ENCODE peak calls at places on chromosomes 7 and 10, in nine cellular contexts. E is H1, C is IMR-90, B is OCI-LY7, M is HCT116, A is fibroblast of lung, U is GM23248, X is neuronal stem cell, L is astrocyte. J is an unnamed sample.

GRCh38 chr7:20458483-20458882 is 127.8 kb downstream of the ITGB8 start:
- DNase-seq in X (no peak), U (no peak), C (no peak), A (no peak), E (no peak), M (no peak), L (no peak), B (no peak), J (peak)

GRCh38 chr7:158802535-158803199 is 26.6 kb downstream of the ESYT2 start:
- DNase-seq in L (peak), B (no peak), A (peak), E (no peak), C (peak), M (no peak), X (no peak), U (peak), J (peak)

GRCh38 chr7:91784469-91784868 is 96.0 kb downstream of the MTERF1 start:
- DNase-seq in C (peak), B (peak), E (no peak), A (peak), L (peak), U (peak), X (no peak), M (peak), J (peak)

GRCh38 chr10:110577056-110577455 is 9.6 kb downstream of the SMC3 start:
- DNase-seq in M (no peak), L (no peak), A (peak), X (no peak), C (peak), E (no peak), U (peak), B (no peak), J (no peak)

GRCh38 chr10:63711866-63712716 is 190.9 kb downstream of the REEP3 start:
- DNase-seq in X (no peak), C (peak), A (peak), B (no peak), U (peak), L (peak), E (no peak), M (peak), J (peak)

GRCh38 chr7:50791921-50792341 is 9.2 kb upstream of the GRB10 start:
- DNase-seq in A (peak), X (no peak), L (no peak), E (no peak), C (peak), B (no peak), M (no peak), U (peak), J (no peak)

GRCh38 chr10:72563327-72563932 is 62.4 kb downstream of the MICU1 start:
- DNase-seq in U (no peak), B (no peak), C (no peak), E (no peak), A (no peak), X (no peak), L (no peak), M (no peak), J (peak)

GRCh38 chr7:90552521-90552920 is 43.6 kb upstream of the CDK14 start:
- DNase-seq in L (no peak), M (no peak), U (peak), B (peak), A (no peak), C (peak), X (no peak), E (no peak), J (peak)

GRCh38 chr7:42292991-42293521 is 56.0 kb upstream of the GLI3 start:
- DNase-seq in A (no peak), B (no peak), E (no peak), U (peak), L (no peak), M (no peak), C (no peak), X (no peak), J (peak)

GRCh38 chr7:149109969-149110368 is 16.2 kb downstream of the ZNF425 start:
- DNase-seq in A (no peak), M (peak), E (no peak), X (no peak), U (no peak), B (no peak), L (no peak), C (no peak), J (no peak)

GRCh38 chr10:80468002-80468401 is 13.9 kb downstream of the TSPAN14 start:
- DNase-seq in M (no peak), U (no peak), E (no peak), A (no peak), L (no peak), C (no peak), X (no peak), B (peak), J (no peak)

GRCh38 chr7:13467111-13467547 is 522.3 kb downstream of the ETV1 start:
- DNase-seq in U (no peak), X (peak), B (no peak), E (no peak), C (no peak), L (no peak), M (no peak), A (no peak), J (no peak)

GRCh38 chr7:85716353-85716752 is 529.5 kb upstream of the SEMA3D start:
- DNase-seq in X (no peak), E (no peak), A (peak), C (peak), L (no peak), B (no peak), U (peak), M (no peak), J (no peak)

GRCh38 chr10:11229893-11230292 is 212.2 kb downstream of the CELF2 start:
- DNase-seq in U (no peak), E (no peak), M (no peak), A (no peak), B (no peak), L (no peak), X (no peak), C (no peak), J (no peak)

GRCh38 chr7:151124899-151125399 is 38.7 kb downstream of the AGAP3 start:
- DNase-seq in B (no peak), A (no peak), C (no peak), X (no peak), E (no peak), M (no peak), U (no peak), L (no peak), J (no peak)

GRCh38 chr10:59361659-59362183 is 628 bp downstream of the FAM13C start:
- DNase-seq in X (no peak), M (no peak), L (peak), E (no peak), U (peak), A (peak), B (no peak), C (peak), J (peak)

GRCh38 chr7:48188776-48189520 is 17.7 kb downstream of the ABCA13 start:
- DNase-seq in C (no peak), A (peak), M (no peak), E (no peak), L (peak), X (no peak), B (no peak), U (no peak), J (peak)

GRCh38 chr7:152673902-152674301 is 2.0 kb downstream of the XRCC2 start:
- DNase-seq in U (no peak), C (no peak), M (no peak), L (no peak), X (no peak), B (no peak), A (no peak), E (no peak), J (no peak)

GRCh38 chr7:152672626-152673025 is 3.3 kb downstream of the XRCC2 start:
- DNase-seq in U (no peak), B (no peak), A (no peak), C (no peak), E (no peak), M (no peak), L (no peak), X (no peak), J (no peak)

GRCh38 chr7:152674860-152675760 is 831 bp downstream of the XRCC2 start:
- DNase-seq in E (no peak), L (no peak), M (no peak), B (peak), U (peak), X (no peak), A (peak), C (peak), J (peak)

GRCh38 chr7:152678133-152678645 is 2.2 kb upstream of the XRCC2 start:
- DNase-seq in X (no peak), L (no peak), A (no peak), C (no peak), E (no peak), M (no peak), U (no peak), B (no peak), J (no peak)

DNA sequence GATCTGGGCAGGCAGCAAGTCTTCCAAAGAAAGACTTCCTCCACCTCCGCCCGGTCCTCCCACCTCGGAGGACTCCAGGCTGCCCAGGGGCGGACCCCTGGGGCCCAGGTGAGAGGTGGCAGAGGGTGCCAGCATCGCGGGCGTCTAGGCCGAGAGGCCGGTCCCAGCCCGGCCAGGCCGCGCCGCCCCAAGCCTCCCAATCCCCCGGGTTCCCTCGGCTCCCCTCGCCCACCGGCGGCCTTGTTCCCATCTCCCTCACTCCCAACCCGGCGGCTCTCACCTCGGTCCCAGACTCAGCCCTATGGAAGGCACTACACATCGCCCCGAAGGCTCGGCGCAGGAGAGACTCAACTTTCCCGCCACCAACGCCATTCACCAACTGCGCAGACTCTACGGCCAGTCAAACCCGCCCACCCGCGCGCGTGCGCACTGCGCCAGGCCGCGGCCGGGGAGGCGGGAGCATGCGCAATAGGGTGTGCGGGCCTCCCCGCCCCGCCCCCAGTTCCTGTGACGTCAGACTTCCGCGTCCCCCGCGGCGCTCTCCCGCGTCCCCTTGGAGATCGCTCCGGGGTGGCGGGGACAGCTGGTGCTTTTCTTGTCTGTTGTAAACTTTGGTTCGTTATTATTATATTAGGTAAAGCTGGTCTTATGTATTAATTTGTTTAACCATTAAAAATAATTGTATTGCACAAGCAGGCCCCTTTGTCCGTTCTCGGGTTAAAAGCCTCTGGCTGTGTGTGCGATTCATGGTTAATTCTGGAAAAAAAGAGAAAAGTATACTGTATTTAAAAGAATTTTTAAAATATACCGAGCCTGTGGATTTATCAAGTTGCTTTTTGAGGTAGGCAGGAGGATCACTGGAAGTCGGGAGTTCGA is at the start of gene XRCC2:
- DNase-seq in B (peak), L (peak), A (peak), M (peak), U (peak), X (peak), C (peak), E (peak), J (peak)
- H3K4me3 ChIP-seq in B (peak), L (peak), A (peak), M (peak), U (peak), X (peak), C (peak), E (peak), J (peak)

GRCh38 chr7:81903115-81903514 is 133.3 kb upstream of the HGF start:
- DNase-seq in L (no peak), B (no peak), X (no peak), M (no peak), E (no peak), U (peak), C (peak), A (no peak), J (no peak)
- H2AFZ ChIP-seq in L (no peak), B (no peak), X (no peak), M (no peak), E (no peak), U (no peak), C (no peak), A (no peak), J (no peak)

GRCh38 chr10:117541909-117542705 is 439 bp upstream of the EMX2 start:
- DNase-seq in U (peak), M (no peak), C (peak), E (peak), B (no peak), X (peak), A (peak), L (peak), J (no peak)
- H3K4me3 ChIP-seq in U (peak), M (no peak), C (no peak), E (peak), B (no peak), X (peak), A (no peak), L (peak), J (no peak)

GRCh38 chr7:73810991-73811360 is 19.8 kb upstream of the CLDN4 start:
- DNase-seq in E (peak), U (no peak), C (no peak), L (no peak), A (no peak), X (no peak), B (no peak), M (no peak), J (no peak)

GRCh38 chr7:73815436-73815835 is 15.4 kb upstream of the CLDN4 start:
- DNase-seq in M (no peak), A (no peak), B (no peak), C (no peak), E (no peak), X (no peak), L (no peak), U (no peak), J (no peak)

GRCh38 chr7:73809454-73810090 is 21.2 kb upstream of the CLDN4 start:
- DNase-seq in U (peak), B (no peak), A (peak), E (no peak), M (peak), C (no peak), X (no peak), L (no peak), J (no peak)

GRCh38 chr7:73811760-73812168 is 19.0 kb upstream of the CLDN4 start:
- DNase-seq in M (no peak), C (peak), A (peak), L (peak), E (peak), B (peak), U (peak), X (no peak), J (peak)

DNA sequence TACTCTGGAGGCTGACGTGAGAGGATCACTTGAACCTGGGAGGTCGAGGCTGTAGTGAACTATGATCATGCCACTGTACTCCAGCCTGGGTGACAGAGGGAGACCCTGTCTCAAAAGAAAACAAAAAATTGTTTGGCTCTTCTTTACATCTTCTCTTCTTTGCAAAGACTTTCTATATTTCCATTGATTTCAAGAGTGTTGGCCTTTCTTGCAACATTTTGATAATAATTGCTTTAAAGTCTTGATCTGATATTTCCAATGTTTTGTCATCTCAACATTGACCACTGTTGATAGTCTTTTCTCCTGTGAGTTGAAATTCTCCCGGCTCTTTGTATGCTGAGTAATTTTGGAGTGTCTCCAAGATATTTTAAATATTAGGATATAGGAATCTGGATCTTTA is 17.8 kb upstream of the CLDN4 start:
- DNase-seq in E (no peak), L (no peak), U (no peak), A (no peak), X (no peak), B (no peak), M (no peak), C (peak), J (no peak)
- H2AFZ ChIP-seq in E (no peak), L (no peak), U (no peak), A (no peak), X (no peak), B (no peak), M (no peak), C (no peak), J (no peak)

GRCh38 chr10:107741976-107742375 is 577.5 kb upstream of the SORCS1 start:
- DNase-seq in A (no peak), C (no peak), B (no peak), U (no peak), X (no peak), L (no peak), M (no peak), E (no peak), J (no peak)

GRCh38 chr10:107739951-107740350 is 575.4 kb upstream of the SORCS1 start:
- DNase-seq in A (no peak), L (no peak), E (no peak), U (no peak), X (no peak), B (no peak), C (no peak), M (no peak), J (no peak)

GRCh38 chr10:107740962-107741690 is 576.6 kb upstream of the SORCS1 start:
- DNase-seq in L (peak), U (peak), A (peak), X (no peak), C (peak), B (no peak), M (no peak), E (no peak), J (peak)
- H3K4me3 ChIP-seq in L (no peak), U (peak), A (no peak), X (no peak), C (no peak), B (no peak), M (no peak), E (no peak), J (no peak)

DNA sequence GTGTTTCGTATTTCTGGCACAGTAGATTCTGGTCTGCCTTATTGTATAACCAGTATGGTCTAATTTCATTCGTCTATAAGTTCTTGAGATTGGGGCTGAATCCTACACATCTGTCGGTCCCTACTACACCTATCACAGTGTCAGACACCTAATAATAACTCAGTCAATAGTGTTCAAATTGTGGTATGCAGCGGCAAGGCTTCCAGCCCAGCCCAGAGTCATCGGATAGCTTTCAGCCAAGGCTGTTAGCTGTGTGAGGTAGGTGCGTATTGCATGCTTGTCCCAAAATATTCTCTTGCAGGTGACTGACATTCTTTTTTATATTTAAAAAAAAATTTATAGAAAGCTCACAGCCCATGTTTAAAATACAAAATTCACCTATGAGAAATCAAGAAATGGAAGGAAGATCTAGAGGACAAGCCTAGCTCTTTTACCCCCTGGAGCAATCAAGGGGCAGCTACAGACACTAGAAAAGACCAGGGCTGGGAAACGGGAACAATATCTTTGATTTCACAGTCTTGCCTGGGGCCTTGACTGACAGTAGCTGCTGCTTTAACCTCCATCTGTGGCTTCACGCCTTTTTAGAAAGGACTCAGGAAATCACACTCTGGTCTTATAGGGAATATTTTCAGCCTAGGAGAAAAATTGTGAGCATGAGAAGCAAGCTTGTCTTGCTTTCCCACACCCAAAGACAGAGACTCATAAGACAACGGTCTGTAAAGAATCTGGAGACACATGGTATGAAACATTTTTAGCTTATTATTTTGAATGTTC is 9.5 kb upstream of the ASB4 start:
- DNase-seq in C (no peak), A (no peak), E (no peak), X (no peak), L (no peak), U (no peak), B (no peak), M (no peak), J (no peak)
- H2AFZ ChIP-seq in C (no peak), A (no peak), E (peak), X (peak), L (peak), U (peak), B (peak), M (peak), J (no peak)

GRCh38 chr10:21516270-21517131 is 9.0 kb downstream of the SKIDA1 start:
- DNase-seq in U (peak), L (peak), X (no peak), E (peak), C (peak), M (no peak), A (peak), B (peak), J (peak)
- H3K4me3 ChIP-seq in U (peak), L (peak), X (peak), E (peak), C (peak), M (peak), A (peak), B (peak), J (peak)

GRCh38 chr7:143497008-143497795 is 19.5 kb downstream of the TAS2R41 start:
- DNase-seq in C (no peak), B (no peak), E (no peak), A (no peak), U (no peak), M (no peak), L (no peak), X (no peak), J (no peak)
- H2AFZ ChIP-seq in C (peak), B (no peak), E (no peak), A (no peak), U (no peak), M (no peak), L (no peak), X (no peak), J (no peak)

J was measured in mammary epithelial cell.